ENCODE peak calls at places on chromosomes 4 and X, in eight cellular contexts. N is PC-3, V is esophagus squamous epithelium, Y is left lung, X is neuronal stem cell, C is hepatocyte, T is tibial nerve, I is fibroblast of lung. Q is an unnamed sample.
A peak's percentile ranks its signal among the peaks of the same experiment; 100 is the strongest.

GRCh38 chr4:129455462-129455861 is 359.5 kb downstream of the C4orf33 start:
- DNase-seq in T (no peak), V (no peak), X (no peak), Y (no peak), C (no peak), I (no peak), N (no peak), Q (no peak)

GRCh38 chr4:86043755-86044592 is 315.9 kb downstream of the MAPK10 start:
- DNase-seq in V (no peak), T (no peak), Y (no peak), I (peak; percentile 42), C (peak; percentile 60), N (peak; percentile 72), X (peak; percentile 17), Q (no peak)

GRCh38 chr4:6893449-6894085 is 16.1 kb upstream of the TBC1D14 start:
- DNase-seq in I (peak; percentile 54), T (no peak), C (peak; percentile 82), N (no peak), V (no peak), X (no peak), Y (peak; percentile 50), Q (peak; percentile 73)

GRCh38 chr4:2266181-2266580 is 4.3 kb upstream of the MXD4 start:
- DNase-seq in T (peak; percentile 38), Y (peak; percentile 66), C (no peak), V (no peak), N (no peak), I (peak; percentile 40), X (no peak), Q (peak; percentile 21)

GRCh38 chr4:145034727-145035211 is 63.2 kb downstream of the ANAPC10 start:
- DNase-seq in V (no peak), C (peak; percentile 12), I (peak; percentile 89), T (no peak), Y (no peak), X (no peak), N (no peak), Q (peak; percentile 47)

GRCh38 chr4:1246901-1247810 is 1.8 kb downstream of the CTBP1 start:
- DNase-seq in I (no peak), V (no peak), C (peak; percentile 55), X (no peak), N (no peak), Y (peak; percentile 79), T (no peak), Q (no peak)

GRCh38 chr4:98627883-98628282 is 30.5 kb downstream of the TSPAN5 start:
- DNase-seq in C (no peak), T (no peak), I (peak; percentile 91), N (peak; percentile 63), X (no peak), Y (no peak), V (no peak), Q (peak; percentile 78)

GRCh38 chrX:129593137-129593536 is 53.1 kb downstream of the OCRL start:
- DNase-seq in T (no peak), N (peak; percentile 34), I (peak; percentile 23), C (no peak), V (no peak), Y (no peak), X (no peak), Q (no peak)

GRCh38 chr4:173240696-173241095 is 72.1 kb downstream of the GALNT7 start:
- DNase-seq in I (no peak), V (no peak), X (no peak), T (no peak), Y (no peak), N (no peak), C (no peak), Q (no peak)

GRCh38 chrX:150161092-150161672 is 201.9 kb upstream of the MAMLD1 start:
- DNase-seq in Y (no peak), X (no peak), V (no peak), I (peak; percentile 33), T (no peak), N (no peak), C (no peak), Q (no peak)

GRCh38 chrX:50812995-50813842 is 775 bp downstream of the SHROOM4 start:
- DNase-seq in Y (peak; percentile 84), T (no peak), I (peak; percentile 59), C (peak; percentile 52), N (peak; percentile 5), V (no peak), X (peak; percentile 15), Q (no peak)

GRCh38 chr4:75845992-75846391 is 56.3 kb downstream of the PPEF2 start:
- DNase-seq in T (no peak), V (no peak), Y (no peak), X (no peak), C (no peak), N (peak; percentile 17), I (peak; percentile 66), Q (no peak)

GRCh38 chrX:134171661-134172587 is 65.1 kb upstream of the CCDC160 start:
- DNase-seq in T (peak; percentile 17), I (no peak), C (peak; percentile 40), Y (peak; percentile 65), V (no peak), N (no peak), X (no peak), Q (no peak)

GRCh38 chrX:153871946-153872878 is 13.8 kb downstream of the L1CAM start:
- DNase-seq in X (no peak), C (no peak), Y (no peak), T (no peak), I (no peak), N (no peak), V (no peak), Q (no peak)

GRCh38 chr4:87977521-87978278 is 2.2 kb downstream of the SPP1 start:
- DNase-seq in N (no peak), C (no peak), T (no peak), V (no peak), Y (no peak), I (no peak), X (no peak), Q (no peak)
- H3K4me3 ChIP-seq in N (no peak overlapping the region), C (no peak overlapping the region), T (no peak overlapping the region), V (no peak overlapping the region), Y (no peak overlapping the region), I (no peak overlapping the region), X (no peak overlapping the region), Q (no peak overlapping the region)

GRCh38 chr4:124019749-124020549 is 623.4 kb downstream of the SPRY1 start:
- DNase-seq in V (no peak), N (no peak), Y (no peak), T (no peak), I (no peak), C (no peak), X (no peak), Q (no peak)

GRCh38 chr4:124028172-124028571 is 631.6 kb downstream of the SPRY1 start:
- DNase-seq in N (no peak), V (no peak), X (no peak), Y (no peak), T (no peak), I (peak; percentile 34), C (peak; percentile 12), Q (no peak)

GRCh38 chr4:124030038-124030638 is 633.5 kb downstream of the SPRY1 start:
- DNase-seq in N (no peak), I (no peak), V (no peak), X (no peak), T (no peak), Y (no peak), C (no peak), Q (no peak)

DNA sequence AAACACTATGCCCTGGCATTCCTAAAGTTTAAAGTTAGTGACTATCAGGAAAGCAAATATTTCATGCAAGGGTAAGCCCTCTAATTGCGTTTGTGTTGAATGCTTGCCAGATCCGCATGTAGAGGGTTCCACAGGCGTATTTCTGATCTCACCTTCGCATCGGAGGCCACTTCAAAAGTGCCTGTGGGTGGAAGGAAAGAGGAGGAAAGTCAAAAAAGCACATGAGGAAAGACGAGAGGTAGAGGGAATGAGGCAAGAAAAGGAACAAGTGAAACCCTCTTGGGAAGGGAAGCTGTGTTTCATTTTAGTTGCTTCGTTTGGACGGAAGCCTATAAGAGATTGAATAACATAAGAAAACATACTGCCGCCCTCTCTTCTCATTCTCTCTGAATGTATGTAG is 628.8 kb downstream of the SPRY1 start:
- DNase-seq in C (no peak), Y (no peak), T (no peak), I (peak; percentile 11), V (no peak), N (no peak), X (no peak), Q (no peak)
- H3K4me3 ChIP-seq in C (no peak overlapping the region), Y (no peak overlapping the region), T (no peak overlapping the region), I (no peak overlapping the region), V (no peak overlapping the region), N (no peak overlapping the region), X (no peak overlapping the region), Q (no peak overlapping the region)

DNA sequence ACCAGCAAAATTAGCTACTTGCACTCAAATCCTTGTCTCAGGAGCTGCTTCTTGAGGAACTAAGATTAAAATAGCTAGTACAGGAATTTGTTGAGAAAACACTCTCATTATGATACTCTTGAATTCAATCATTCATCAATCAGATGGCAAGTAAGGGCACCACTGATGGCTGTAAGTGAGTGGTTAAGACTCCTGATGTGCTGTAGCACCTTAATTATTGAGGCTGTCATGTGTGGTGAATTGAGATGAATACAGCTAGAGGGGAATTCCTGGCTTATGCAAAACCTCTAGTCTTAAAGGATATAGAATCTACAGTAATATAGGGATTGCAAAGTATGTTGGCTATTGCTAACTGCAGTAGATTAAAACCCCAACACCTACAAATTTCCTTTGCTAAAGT is 509.1 kb downstream of the IQCM start:
- DNase-seq in I (no peak), T (no peak), N (no peak), Y (no peak), X (no peak), C (no peak), V (no peak), Q (no peak)
- H3K4me3 ChIP-seq in I (no peak overlapping the region), T (no peak overlapping the region), N (no peak overlapping the region), Y (no peak overlapping the region), X (no peak overlapping the region), C (no peak overlapping the region), V (no peak overlapping the region), Q (no peak overlapping the region)

GRCh38 chr4:163195247-163195765 is 28.6 kb upstream of the NAF1 start:
- DNase-seq in X (no peak), Y (no peak), V (no peak), C (no peak), T (no peak), N (no peak), I (no peak), Q (no peak)

GRCh38 chr4:163196904-163197505 is 30.3 kb upstream of the NAF1 start:
- DNase-seq in N (no peak), V (no peak), C (no peak), I (no peak), X (no peak), T (no peak), Y (no peak), Q (no peak)

GRCh38 chr4:163191999-163192398 is 25.3 kb upstream of the NAF1 start:
- DNase-seq in X (no peak), C (no peak), I (no peak), T (no peak), Y (no peak), N (peak; percentile 8), V (no peak), Q (no peak)

GRCh38 chr4:163193717-163194116 is 27.0 kb upstream of the NAF1 start:
- DNase-seq in V (no peak), T (no peak), I (no peak), Y (no peak), C (no peak), N (no peak), X (no peak), Q (no peak)

DNA sequence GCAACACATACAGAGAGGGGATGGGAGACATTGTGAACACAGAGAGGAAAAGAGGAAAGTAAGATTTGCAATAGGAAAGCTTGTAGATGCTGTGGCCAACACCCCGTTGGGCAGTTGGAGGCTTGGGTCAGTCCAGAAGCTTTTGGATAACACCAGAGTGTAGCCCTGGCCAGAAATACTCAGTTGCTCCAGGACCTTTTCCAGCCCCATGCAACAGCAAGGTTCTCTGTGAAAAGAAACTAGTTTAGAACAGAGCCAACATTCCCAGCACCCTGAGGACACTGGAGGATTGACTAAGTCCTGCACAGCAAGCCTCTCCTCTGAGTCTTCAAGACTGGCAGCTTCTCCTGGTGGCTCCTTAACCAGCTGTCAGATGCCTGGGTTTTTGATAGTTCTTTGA is 27.9 kb upstream of the NAF1 start:
- DNase-seq in Y (no peak), I (no peak), C (no peak), X (no peak), N (no peak), T (no peak), V (no peak), Q (no peak)
- H3K4me3 ChIP-seq in Y (no peak overlapping the region), I (no peak overlapping the region), C (no peak overlapping the region), X (no peak overlapping the region), N (no peak overlapping the region), T (no peak overlapping the region), V (no peak overlapping the region), Q (no peak overlapping the region)

Q was measured in AG09309.